ENCODE peak calls at places on chromosome 19, in seven cellular contexts. A, Y, W, H, I, Z and P are unnamed samples. For H3K4me1, the result is how much of the 10 kb centered on the place peaks cover.

GRCh38 chr19:10503002-10503789 is at the start of gene KEAP1:
- DNase-seq in Z (peak), I (peak), A (peak), Y (peak), H (no peak), W (no peak), P (no peak)

GRCh38 chr19:3692141-3693029 is 7.9 kb downstream of the PIP5K1C start:
- DNase-seq in Z (no peak), A (no peak), H (no peak), W (no peak), I (no peak), Y (no peak), P (no peak)

GRCh38 chr19:44847144-44848035 is 1.3 kb downstream of the NECTIN2 start:
- DNase-seq in W (no peak), Z (peak), H (peak), I (peak), A (peak), Y (peak), P (peak)

GRCh38 chr19:35264281-35265125 is 4.3 kb upstream of the USF2 start:
- DNase-seq in Z (no peak), Y (no peak), A (no peak), H (no peak), I (no peak), W (no peak), P (no peak)

GRCh38 chr19:50928841-50929240 is 17.6 kb upstream of the KLK4 start:
- DNase-seq in A (no peak), I (no peak), W (no peak), H (no peak), Y (no peak), Z (peak), P (no peak)

GRCh38 chr19:37217533-37217854 is 520 bp upstream of the ZNF383 start:
- DNase-seq in Y (no peak), W (no peak), Z (no peak), I (no peak), A (no peak), H (no peak), P (no peak)

GRCh38 chr19:18416778-18417249 is 2.4 kb upstream of the SSBP4 start:
- DNase-seq in W (no peak), I (peak), Z (peak), H (no peak), Y (peak), A (peak), P (peak)

GRCh38 chr19:42098781-42099180 is 22.8 kb downstream of the ZNF574 start:
- DNase-seq in A (no peak), Y (no peak), H (no peak), Z (no peak), W (no peak), I (no peak), P (no peak)

GRCh38 chr19:35216833-35217707 is 11.5 kb downstream of the FAM187B start:
- DNase-seq in Z (peak), A (no peak), H (peak), W (no peak), Y (no peak), I (no peak), P (no peak)

GRCh38 chr19:45102481-45102880 is 9.5 kb downstream of the PPP1R37 start:
- DNase-seq in H (no peak), I (no peak), A (no peak), Z (no peak), W (no peak), Y (no peak), P (no peak)

GRCh38 chr19:33524024-33524664 is 2.6 kb upstream of the PEPD start:
- DNase-seq in W (no peak), H (no peak), I (no peak), Z (no peak), Y (peak), A (no peak), P (no peak)

GRCh38 chr19:38831142-38831605 is 420 bp downstream of the ECH1 start:
- DNase-seq in A (peak), Y (peak), Z (peak), H (peak), W (no peak), I (peak), P (no peak)

GRCh38 chr19:11091343-11092153 is 2.3 kb downstream of the LDLR start:
- DNase-seq in H (peak), Z (peak), Y (peak), I (no peak), A (peak), W (no peak), P (peak)

GRCh38 chr19:41928221-41928683 is at the start of gene ERFL:
- DNase-seq in Z (peak), I (peak), A (no peak), Y (peak), W (no peak), H (no peak), P (no peak)

GRCh38 chr19:30228726-30229523 is 143.3 kb upstream of the ZNF536 start:
- DNase-seq in Z (peak), A (no peak), W (no peak), Y (peak), H (no peak), I (peak), P (no peak)

GRCh38 chr19:11423164-11423803 is 4.2 kb upstream of the RGL3 start:
- DNase-seq in Y (no peak), A (no peak), I (no peak), W (no peak), Z (no peak), H (no peak), P (no peak)

GRCh38 chr19:37304884-37305255 is 66.0 kb upstream of the ZNF527 start:
- DNase-seq in W (no peak), Y (no peak), A (no peak), I (no peak), H (no peak), Z (no peak), P (no peak)

GRCh38 chr19:53086949-53087348 is 16.3 kb downstream of the ZNF160 start:
- DNase-seq in I (no peak), A (peak), Y (no peak), W (no peak), H (no peak), Z (no peak), P (no peak)

GRCh38 chr19:50696065-50696425 is 23.6 kb downstream of the SHANK1 start:
- DNase-seq in W (no peak), A (no peak), Z (no peak), I (no peak), Y (no peak), H (no peak), P (no peak)

GRCh38 chr19:32287811-32288227 is 57.6 kb upstream of the ZNF507 start:
- DNase-seq in Z (peak), A (peak), I (peak), H (peak), W (no peak), Y (peak), P (peak)

GRCh38 chr19:12202250-12202649 is 39.4 kb downstream of the ZNF136 start:
- DNase-seq in I (peak), Y (peak), Z (peak), H (no peak), W (no peak), A (no peak), P (peak)

GRCh38 chr19:50906217-50906616 is 5.0 kb downstream of the KLK4 start:
- DNase-seq in W (no peak), A (no peak), H (no peak), Z (peak), I (peak), Y (peak), P (peak)

GRCh38 chr19:14772995-14773394 is 5.4 kb downstream of the ADGRE2 start:
- DNase-seq in W (no peak), A (no peak), Z (no peak), I (no peak), Y (no peak), H (no peak), P (no peak)

GRCh38 chr19:42280761-42281174 is 11.7 kb downstream of the CIC start:
- DNase-seq in W (no peak), H (no peak), Y (peak), A (peak), Z (no peak), I (peak), P (no peak)

GRCh38 chr19:31073485-31074221 is 275.6 kb downstream of the TSHZ3 start:
- DNase-seq in A (no peak), H (no peak), Y (no peak), I (peak), Z (peak), W (no peak), P (peak)

GRCh38 chr19:35106291-35106583 is 9.4 kb upstream of the FXYD3 start:
- DNase-seq in H (no peak), W (no peak), A (no peak), Z (no peak), Y (no peak), I (no peak), P (no peak)

GRCh38 chr19:12828494-12828893 is 5.9 kb downstream of the RTBDN start:
- DNase-seq in I (peak), Y (peak), Z (peak), W (no peak), A (no peak), H (no peak), P (peak)

GRCh38 chr19:17829855-17830566 is 8.7 kb upstream of the INSL3 start:
- DNase-seq in Z (peak), W (peak), A (peak), I (peak), Y (peak), H (no peak), P (no peak)

GRCh38 chr19:17610384-17610783 is 54.9 kb downstream of the COLGALT1 start:
- DNase-seq in W (no peak), Y (peak), H (peak), Z (peak), A (no peak), I (no peak), P (peak)

GRCh38 chr19:51602189-51602854 is 27.9 kb downstream of the SIGLEC5 start:
- DNase-seq in Y (no peak), I (no peak), W (no peak), H (no peak), A (no peak), Z (peak), P (no peak)

GRCh38 chr19:49809155-49809986 is 3.7 kb downstream of the FUZ start:
- DNase-seq in W (no peak), A (peak), Y (peak), I (peak), H (no peak), Z (peak), P (peak)

GRCh38 chr19:31539386-31539785 is 190.2 kb upstream of the TSHZ3 start:
- DNase-seq in I (no peak), H (no peak), W (no peak), Y (no peak), A (no peak), Z (no peak), P (no peak)

GRCh38 chr19:19710506-19710905 is 22.4 kb downstream of the ZNF14 start:
- DNase-seq in Z (no peak), H (no peak), A (no peak), Y (no peak), W (no peak), I (no peak), P (no peak)

GRCh38 chr19:55075366-55075998 is at the start of gene EPS8L1:
- DNase-seq in H (peak), Y (no peak), W (no peak), I (no peak), A (no peak), Z (peak), P (no peak)

GRCh38 chr19:33418871-33419762 is 45.6 kb downstream of the CEBPG start:
- DNase-seq in A (no peak), H (no peak), W (no peak), Y (no peak), I (no peak), Z (no peak), P (no peak)

DNA sequence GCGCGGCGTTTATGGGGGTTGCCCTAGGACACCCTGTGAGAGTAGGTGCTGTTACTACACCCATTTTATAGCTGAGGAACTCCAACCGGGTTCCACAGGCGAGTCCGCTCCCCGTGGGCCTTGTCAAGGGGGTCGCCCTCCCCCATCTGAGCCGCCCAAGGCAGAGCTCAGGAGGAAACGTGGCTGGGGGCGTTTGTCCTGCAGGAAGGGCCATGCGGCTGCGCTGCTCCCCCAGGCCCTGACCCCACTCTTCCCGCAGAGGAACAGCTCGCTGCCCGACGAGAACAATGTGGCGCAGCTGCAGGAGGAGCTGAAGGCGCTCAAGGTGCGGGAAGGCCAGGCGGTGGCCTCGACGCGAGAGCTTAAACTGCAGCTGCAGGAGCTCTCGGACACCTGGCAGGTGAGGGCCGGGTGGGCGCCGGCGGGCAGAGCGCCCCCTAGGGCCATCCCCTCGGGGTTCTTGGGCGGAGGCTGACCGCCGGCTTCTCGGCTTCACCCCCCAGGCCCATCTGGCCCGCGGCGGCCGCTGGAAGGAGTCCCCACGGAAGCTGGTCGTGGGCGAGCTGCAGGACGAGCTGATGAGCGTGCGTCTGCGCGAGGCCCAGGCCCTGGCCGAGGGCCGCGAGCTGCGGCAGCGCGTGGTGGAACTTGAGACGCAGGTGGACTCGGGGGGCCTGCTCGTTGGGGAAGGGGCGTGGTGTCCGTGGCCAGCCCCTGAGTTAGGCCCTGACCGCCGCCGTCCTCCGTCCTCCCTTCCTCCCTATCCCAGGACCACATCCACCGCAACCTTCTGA is 12.4 kb downstream of the PRR36 start:
- DNase-seq in I (peak), A (no peak), Z (peak), W (no peak), H (no peak), Y (no peak), P (no peak)
- TF ChIP-seq EZH2 in I (peak), A (no peak), Z (no peak), W (no peak), H (no peak), Y (no peak), P (no peak)

GRCh38 chr19:47433121-47433520 is 13.8 kb upstream of the MEIS3 start:
- DNase-seq in H (no peak), Z (no peak), A (no peak), W (no peak), I (no peak), Y (peak), P (peak)
- H3K4me1 ChIP-seq in H (under half), Z (under half), A (under half), W (under half), I (under half), Y (under half), P (under half)

GRCh38 chr19:2600914-2601870 is 101.3 kb downstream of the GNG7 start:
- DNase-seq in Z (no peak), I (no peak), H (no peak), W (no peak), Y (no peak), A (no peak), P (no peak)
- H3K4me3 ChIP-seq in Z (no peak), I (no peak), H (no peak), W (no peak), Y (no peak), A (no peak), P (no peak)

GRCh38 chr19:46494115-46494935 is 1.3 kb downstream of the PNMA8B start:
- DNase-seq in A (no peak), I (peak), Z (peak), W (no peak), Y (no peak), H (no peak), P (no peak)
- TF ChIP-seq EZH2 in A (no peak), I (no peak), Z (peak), W (no peak), Y (no peak), H (no peak), P (no peak)

GRCh38 chr19:5132698-5133651 is 164.1 kb downstream of the KDM4B start:
- DNase-seq in Y (no peak), H (no peak), I (no peak), W (no peak), Z (no peak), A (no peak), P (no peak)
- H3K4me1 ChIP-seq in Y (under half), H (under half), I (under half), W (under half), Z (under half), A (under half), P (under half)